ENCODE peak calls at places on chromosomes 11 and 22, in eight cellular contexts. One of them, this sample, is unnamed.

GRCh38 chr22:29457730-29458129 is 19.3 kb downstream of the RFPL1 start:
- DNase-seq in lower leg skin: no peak
- DNase-seq in HTR-8/SVneo: peak
- DNase-seq in amygdala: no peak
- DNase-seq in substantia nigra: no peak
- DNase-seq in AG04450: no peak
- DNase-seq in stimulated activated CD4-positive, alpha-beta T cell treated with anti-CD3 and anti-CD28 coated beads, Interleukin-4, amount 100 ng/mL, for 4 hours: no peak
- DNase-seq in Calu3: peak
- DNase-seq in this sample: no peak

GRCh38 chr11:117315285-117316196 is 515 bp downstream of the BACE1 start:
- DNase-seq in lower leg skin: no peak
- DNase-seq in HTR-8/SVneo: no peak
- DNase-seq in amygdala: no peak
- DNase-seq in substantia nigra: no peak
- DNase-seq in AG04450: no peak
- DNase-seq in stimulated activated CD4-positive, alpha-beta T cell treated with anti-CD3 and anti-CD28 coated beads, Interleukin-4, amount 100 ng/mL, for 4 hours: no peak
- DNase-seq in Calu3: no peak
- DNase-seq in this sample: peak

GRCh38 chr22:26606611-26607010 is 11.2 kb downstream of the CRYBB1 start:
- DNase-seq in lower leg skin: no peak
- DNase-seq in HTR-8/SVneo: no peak
- DNase-seq in amygdala: no peak
- DNase-seq in substantia nigra: no peak
- DNase-seq in AG04450: no peak
- DNase-seq in stimulated activated CD4-positive, alpha-beta T cell treated with anti-CD3 and anti-CD28 coated beads, Interleukin-4, amount 100 ng/mL, for 4 hours: no peak
- DNase-seq in Calu3: no peak
- DNase-seq in this sample: no peak

GRCh38 chr11:7484645-7485044 is 661 bp upstream of the OLFML1 start:
- DNase-seq in lower leg skin: no peak
- DNase-seq in HTR-8/SVneo: no peak
- DNase-seq in amygdala: no peak
- DNase-seq in substantia nigra: no peak
- DNase-seq in AG04450: no peak
- DNase-seq in stimulated activated CD4-positive, alpha-beta T cell treated with anti-CD3 and anti-CD28 coated beads, Interleukin-4, amount 100 ng/mL, for 4 hours: no peak
- DNase-seq in Calu3: no peak
- DNase-seq in this sample: no peak

GRCh38 chr22:20786536-20786979 is 12.6 kb downstream of the SERPIND1 start:
- DNase-seq in lower leg skin: no peak
- DNase-seq in HTR-8/SVneo: no peak
- DNase-seq in amygdala: no peak
- DNase-seq in substantia nigra: no peak
- DNase-seq in AG04450: no peak
- DNase-seq in stimulated activated CD4-positive, alpha-beta T cell treated with anti-CD3 and anti-CD28 coated beads, Interleukin-4, amount 100 ng/mL, for 4 hours: no peak
- DNase-seq in Calu3: no peak
- DNase-seq in this sample: no peak

GRCh38 chr11:9573775-9574555 is 495 bp downstream of the WEE1 start:
- DNase-seq in lower leg skin: peak
- DNase-seq in HTR-8/SVneo: no peak
- DNase-seq in amygdala: no peak
- DNase-seq in substantia nigra: no peak
- DNase-seq in AG04450: no peak
- DNase-seq in stimulated activated CD4-positive, alpha-beta T cell treated with anti-CD3 and anti-CD28 coated beads, Interleukin-4, amount 100 ng/mL, for 4 hours: peak
- DNase-seq in Calu3: no peak
- DNase-seq in this sample: peak

GRCh38 chr22:23841736-23842404 is 3.1 kb upstream of the DERL3 start:
- DNase-seq in lower leg skin: no peak
- DNase-seq in HTR-8/SVneo: no peak
- DNase-seq in amygdala: no peak
- DNase-seq in substantia nigra: no peak
- DNase-seq in AG04450: no peak
- DNase-seq in stimulated activated CD4-positive, alpha-beta T cell treated with anti-CD3 and anti-CD28 coated beads, Interleukin-4, amount 100 ng/mL, for 4 hours: no peak
- DNase-seq in Calu3: no peak
- DNase-seq in this sample: no peak

GRCh38 chr11:2376751-2377451 is at the start of gene CD81:
- DNase-seq in lower leg skin: peak
- DNase-seq in HTR-8/SVneo: peak
- DNase-seq in amygdala: peak
- DNase-seq in substantia nigra: peak
- DNase-seq in AG04450: no peak
- DNase-seq in stimulated activated CD4-positive, alpha-beta T cell treated with anti-CD3 and anti-CD28 coated beads, Interleukin-4, amount 100 ng/mL, for 4 hours: peak
- DNase-seq in Calu3: peak
- DNase-seq in this sample: peak

GRCh38 chr11:10529279-10529678 is 11.7 kb downstream of the RNF141 start:
- DNase-seq in lower leg skin: no peak
- DNase-seq in HTR-8/SVneo: no peak
- DNase-seq in amygdala: no peak
- DNase-seq in substantia nigra: no peak
- DNase-seq in AG04450: no peak
- DNase-seq in stimulated activated CD4-positive, alpha-beta T cell treated with anti-CD3 and anti-CD28 coated beads, Interleukin-4, amount 100 ng/mL, for 4 hours: no peak
- DNase-seq in Calu3: no peak
- DNase-seq in this sample: no peak

GRCh38 chr22:49663823-49664222 is 163.8 kb downstream of the BRD1 start:
- DNase-seq in lower leg skin: peak
- DNase-seq in HTR-8/SVneo: no peak
- DNase-seq in amygdala: no peak
- DNase-seq in substantia nigra: no peak
- DNase-seq in AG04450: no peak
- DNase-seq in stimulated activated CD4-positive, alpha-beta T cell treated with anti-CD3 and anti-CD28 coated beads, Interleukin-4, amount 100 ng/mL, for 4 hours: no peak
- DNase-seq in Calu3: no peak
- DNase-seq in this sample: no peak

GRCh38 chr11:132987936-132988335 is 544.4 kb downstream of the OPCML start:
- DNase-seq in lower leg skin: no peak
- DNase-seq in HTR-8/SVneo: peak
- DNase-seq in amygdala: no peak
- DNase-seq in substantia nigra: no peak
- DNase-seq in AG04450: no peak
- DNase-seq in stimulated activated CD4-positive, alpha-beta T cell treated with anti-CD3 and anti-CD28 coated beads, Interleukin-4, amount 100 ng/mL, for 4 hours: no peak
- DNase-seq in Calu3: no peak
- DNase-seq in this sample: no peak

GRCh38 chr11:17354070-17354924 is 2.7 kb downstream of the NCR3LG1 start:
- DNase-seq in lower leg skin: no peak
- DNase-seq in HTR-8/SVneo: peak
- DNase-seq in amygdala: peak
- DNase-seq in substantia nigra: no peak
- DNase-seq in AG04450: peak
- DNase-seq in stimulated activated CD4-positive, alpha-beta T cell treated with anti-CD3 and anti-CD28 coated beads, Interleukin-4, amount 100 ng/mL, for 4 hours: peak
- DNase-seq in Calu3: peak
- DNase-seq in this sample: peak

GRCh38 chr22:42132457-42132856 is 1.8 kb upstream of the CYP2D6 start:
- DNase-seq in lower leg skin: peak
- DNase-seq in HTR-8/SVneo: no peak
- DNase-seq in amygdala: no peak
- DNase-seq in substantia nigra: no peak
- DNase-seq in AG04450: no peak
- DNase-seq in stimulated activated CD4-positive, alpha-beta T cell treated with anti-CD3 and anti-CD28 coated beads, Interleukin-4, amount 100 ng/mL, for 4 hours: no peak
- DNase-seq in Calu3: no peak
- DNase-seq in this sample: no peak

GRCh38 chr11:10604340-10604748 is 35.9 kb upstream of the LYVE1 start:
- DNase-seq in lower leg skin: no peak
- DNase-seq in HTR-8/SVneo: no peak
- DNase-seq in amygdala: no peak
- DNase-seq in substantia nigra: no peak
- DNase-seq in AG04450: no peak
- DNase-seq in stimulated activated CD4-positive, alpha-beta T cell treated with anti-CD3 and anti-CD28 coated beads, Interleukin-4, amount 100 ng/mL, for 4 hours: no peak
- DNase-seq in Calu3: no peak
- DNase-seq in this sample: no peak

GRCh38 chr11:71551711-71552110 is 3.5 kb downstream of the KRTAP5-9 start:
- DNase-seq in lower leg skin: no peak
- DNase-seq in HTR-8/SVneo: no peak
- DNase-seq in amygdala: no peak
- DNase-seq in substantia nigra: no peak
- DNase-seq in AG04450: no peak
- DNase-seq in stimulated activated CD4-positive, alpha-beta T cell treated with anti-CD3 and anti-CD28 coated beads, Interleukin-4, amount 100 ng/mL, for 4 hours: no peak
- DNase-seq in Calu3: no peak
- DNase-seq in this sample: no peak